ENCODE peak calls at places on chromosomes 3 and 15, in five cellular contexts. I is CD8-positive, alpha-beta T cell; S is ovary; N is uterus; Z is thoracic aorta. E is an unnamed sample.

GRCh38 chr3:32366638-32367368 is 24.9 kb upstream of the CMTM7 start:
- DNase-seq in N (no peak), I (no peak), S (no peak), Z (no peak), E (no peak)

GRCh38 chr3:123344175-123344908 is 104.5 kb downstream of the ADCY5 start:
- DNase-seq in Z (no peak), I (no peak), N (no peak), S (no peak), E (no peak)

GRCh38 chr3:72353236-72354105 is 494.8 kb downstream of the SHQ1 start:
- DNase-seq in I (no peak), Z (no peak), S (no peak), N (no peak), E (no peak)

GRCh38 chr3:12972043-12972442 is 101.2 kb downstream of the IQSEC1 start:
- DNase-seq in Z (no peak), N (no peak), I (no peak), S (no peak), E (no peak)

GRCh38 chr15:41656188-41656587 is 4.0 kb upstream of the MGA start:
- DNase-seq in N (no peak), Z (no peak), I (no peak), S (no peak), E (no peak)

GRCh38 chr3:14121859-14122258 is 2.8 kb downstream of the CHCHD4 start:
- DNase-seq in I (no peak), Z (no peak), N (no peak), S (no peak), E (no peak)

GRCh38 chr15:43143203-43143941 is 10.0 kb downstream of the TMEM62 start:
- DNase-seq in I (no peak), Z (no peak), S (no peak), N (no peak), E (no peak)

GRCh38 chr3:158261371-158261991 is 151.6 kb downstream of the RSRC1 start:
- DNase-seq in Z (no peak), N (no peak), I (no peak), S (no peak), E (no peak)

GRCh38 chr3:25438791-25439555 is 10.9 kb downstream of the RARB start:
- DNase-seq in S (no peak), N (no peak), Z (no peak), I (no peak), E (no peak)

DNA sequence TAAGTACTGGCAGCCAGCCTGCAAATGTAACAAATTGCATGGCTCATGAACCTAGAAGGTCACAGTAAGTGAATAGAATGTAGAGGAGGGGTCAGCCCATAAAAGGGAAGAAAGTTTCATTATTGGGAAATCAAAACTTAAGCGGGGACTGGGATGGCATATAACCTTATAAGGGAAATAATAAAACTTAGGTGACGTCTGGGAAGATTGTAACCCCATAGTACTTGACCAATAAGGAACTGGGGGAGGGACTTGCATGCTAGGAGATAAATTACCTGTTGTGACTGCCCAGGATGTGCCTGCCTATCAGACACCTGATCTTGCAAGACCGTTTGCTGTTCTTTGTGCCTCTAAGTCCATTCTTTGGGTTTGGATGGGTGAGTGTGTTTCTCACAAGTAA is 28.0 kb upstream of the MCTP2 start:
- DNase-seq in N (no peak), Z (no peak), S (no peak), I (no peak), E (no peak)
- TF ChIP-seq CTCF in N (no peak), Z (no peak), S (no peak), I (no peak), E (no peak)

GRCh38 chr15:68641376-68641775 is 62.6 kb downstream of the CORO2B start:
- DNase-seq in S (no peak), Z (no peak), N (no peak), I (no peak), E (no peak)
- H3K27ac ChIP-seq in S (peak overlapping the region; percentile 86), Z (no peak overlapping the region), N (peak overlapping the region; percentile 36), I (no peak overlapping the region), E (peak overlapping the region; percentile 33)

GRCh38 chr15:73683624-73684536 is at the start of gene CD276:
- DNase-seq in Z (peak; percentile 41), I (no peak), S (peak; percentile 73), N (peak; percentile 75), E (peak; percentile 73)
- TF ChIP-seq CTCF in Z (no peak), I (no peak), S (no peak), N (no peak), E (peak; percentile 26)

GRCh38 chr15:78060232-78060631 is 17.3 kb downstream of the TBC1D2B start:
- DNase-seq in N (no peak), S (no peak), Z (no peak), I (no peak), E (no peak)
- H3K27ac ChIP-seq in N (peak overlapping the region; percentile 82), S (peak overlapping the region; percentile 62), Z (no peak overlapping the region), I (no peak overlapping the region), E (no peak overlapping the region)

E was measured in heart right ventricle.